ENCODE peak calls at places on chromosome 20, in six cellular contexts. Y, A, Z, N, P and K are unnamed samples.

GRCh38 chr20:1127840-1128239 is 9.4 kb downstream of the PSMF1 start:
- DNase-seq in A (no peak), Z (no peak), N (no peak), Y (no peak), P (no peak), K (no peak)

GRCh38 chr20:2688041-2688591 is 4.5 kb upstream of the EBF4 start:
- DNase-seq in Z (peak), N (no peak), Y (peak), A (no peak), P (peak), K (peak)

GRCh38 chr20:61954276-61955021 is 111.2 kb downstream of the TAF4 start:
- DNase-seq in A (no peak), Z (no peak), P (no peak), N (no peak), Y (no peak), K (no peak)

GRCh38 chr20:2112910-2113309 is 11.3 kb downstream of the STK35 start:
- DNase-seq in A (no peak), Z (no peak), P (no peak), N (no peak), Y (no peak), K (no peak)

GRCh38 chr20:43536817-43537440 is 21.9 kb upstream of the SGK2 start:
- DNase-seq in Z (no peak), A (no peak), P (peak), N (no peak), Y (no peak), K (no peak)

GRCh38 chr20:34715384-34715783 is 11.2 kb downstream of the TP53INP2 start:
- DNase-seq in P (no peak), Y (no peak), A (no peak), N (no peak), Z (no peak), K (peak)

GRCh38 chr20:50003253-50003656 is 20.5 kb downstream of the SNAI1 start:
- DNase-seq in Y (peak), Z (no peak), A (no peak), N (peak), P (peak), K (no peak)

GRCh38 chr20:3670511-3670910 is 7.3 kb upstream of the GFRA4 start:
- DNase-seq in Z (no peak), A (no peak), N (no peak), P (no peak), Y (no peak), K (peak)

GRCh38 chr20:36394340-36394965 is 88.3 kb downstream of the DLGAP4 start:
- DNase-seq in Y (no peak), Z (no peak), N (no peak), P (no peak), A (no peak), K (no peak)

GRCh38 chr20:2002365-2002764 is 8.5 kb upstream of the PDYN start:
- DNase-seq in N (no peak), Y (no peak), A (no peak), P (no peak), Z (no peak), K (no peak)

GRCh38 chr20:38109657-38110524 is 55.2 kb downstream of the TGM2 start:
- DNase-seq in Y (no peak), Z (no peak), N (no peak), P (peak), A (peak), K (peak)

GRCh38 chr20:59004763-59005522 is 2.1 kb downstream of the CTSZ start:
- DNase-seq in P (no peak), Y (peak), A (no peak), Z (peak), N (no peak), K (no peak)

GRCh38 chr20:25022680-25023079 is 30.1 kb upstream of the APMAP start:
- DNase-seq in Z (peak), Y (no peak), N (no peak), A (no peak), P (no peak), K (no peak)

GRCh38 chr20:37863289-37863688 is 39.6 kb upstream of the VSTM2L start:
- DNase-seq in Y (no peak), A (no peak), Z (no peak), N (no peak), P (no peak), K (no peak)

GRCh38 chr20:64266988-64267387 is 11.4 kb downstream of the PCMTD2 start:
- DNase-seq in N (no peak), P (no peak), A (no peak), Z (no peak), Y (no peak), K (peak)

GRCh38 chr20:42747765-42748411 is 441.8 kb downstream of the PTPRT start:
- DNase-seq in P (no peak), Z (no peak), Y (no peak), N (no peak), A (no peak), K (no peak)

GRCh38 chr20:45080867-45081616 is 19.9 kb downstream of the KCNS1 start:
- DNase-seq in P (peak), Z (no peak), Y (peak), N (no peak), A (no peak), K (no peak)

GRCh38 chr20:16864958-16865357 is 116.8 kb downstream of the OTOR start:
- DNase-seq in N (no peak), A (no peak), Z (no peak), P (no peak), Y (no peak), K (peak)

GRCh38 chr20:48595495-48596475 is 232.0 kb downstream of the PREX1 start:
- DNase-seq in A (no peak), P (no peak), Z (no peak), N (no peak), Y (no peak), K (peak)

GRCh38 chr20:57047281-57048026 is 219.0 kb downstream of the BMP7 start:
- DNase-seq in N (no peak), P (no peak), Z (peak), A (no peak), Y (no peak), K (no peak)

GRCh38 chr20:59148713-59149493 is 14.7 kb upstream of the ZNF831 start:
- DNase-seq in Z (no peak), A (no peak), P (no peak), Y (no peak), N (no peak), K (no peak)

GRCh38 chr20:50546729-50547314 is 36.6 kb downstream of the PTPN1 start:
- DNase-seq in Z (no peak), Y (no peak), N (no peak), A (no peak), P (no peak), K (no peak)

GRCh38 chr20:57872816-57873409 is 163.1 kb upstream of the PMEPA1 start:
- DNase-seq in N (no peak), Y (no peak), A (no peak), P (no peak), Z (no peak), K (no peak)

GRCh38 chr20:62707981-62708521 is 585 bp upstream of the NTSR1 start:
- DNase-seq in P (no peak), N (no peak), Z (peak), A (no peak), Y (peak), K (no peak)